ENCODE peak calls at places on chromosomes 16 and 17, in four cellular contexts. K is K562, N is H1, T is GM12878. E is an unnamed sample.

GRCh38 chr16:68423771-68424170 is 24.5 kb downstream of the SMPD3 start:
- DNase-seq in T (no peak), K (no peak), N (no peak), E (no peak)

GRCh38 chr17:83053021-83053778 is 26.2 kb upstream of the METRNL start:
- DNase-seq in T (no peak), N (peak), K (peak), E (no peak)

GRCh38 chr17:36937001-36937960 is at the start of gene LHX1:
- DNase-seq in T (no peak), N (peak), K (no peak), E (no peak)

GRCh38 chr17:20072692-20072992 is 63.5 kb downstream of the SPECC1 start:
- DNase-seq in T (no peak), K (no peak), N (no peak), E (no peak)

GRCh38 chr17:73481672-73482071 is 162.6 kb downstream of the SDK2 start:
- DNase-seq in T (no peak), K (no peak), N (no peak), E (no peak)

GRCh38 chr16:72256398-72257048 is 84.6 kb upstream of the PMFBP1 start:
- DNase-seq in N (no peak), K (no peak), T (no peak), E (no peak)

GRCh38 chr17:9124554-9124935 is 103.2 kb downstream of the NTN1 start:
- DNase-seq in N (no peak), T (no peak), K (no peak), E (no peak)

GRCh38 chr16:57822861-57823260 is 20.6 kb upstream of the KIFC3 start:
- DNase-seq in N (no peak), T (no peak), K (no peak), E (no peak)

GRCh38 chr16:85571813-85572619 is 41.1 kb upstream of the GSE1 start:
- DNase-seq in K (no peak), T (no peak), N (no peak), E (no peak)

GRCh38 chr16:25553711-25554436 is 137.9 kb upstream of the HS3ST4 start:
- DNase-seq in K (peak), T (no peak), N (no peak), E (no peak)

GRCh38 chr17:10305336-10306096 is 67.3 kb downstream of the MYH13 start:
- DNase-seq in K (no peak), T (no peak), N (no peak), E (no peak)

GRCh38 chr17:55005520-55005919 is 37.0 kb downstream of the STXBP4 start:
- DNase-seq in K (peak), N (no peak), T (no peak), E (peak)

GRCh38 chr16:73565263-73565662 is 517.3 kb upstream of the ZFHX3 start:
- DNase-seq in K (peak), T (no peak), N (no peak), E (peak)

GRCh38 chr17:14135906-14136590 is 66.7 kb downstream of the COX10 start:
- DNase-seq in K (no peak), T (no peak), N (no peak), E (no peak)

GRCh38 chr16:88013091-88013609 is 61.9 kb downstream of the BANP start:
- DNase-seq in N (no peak), T (no peak), K (no peak), E (no peak)

GRCh38 chr16:69930117-69930776 is 20.9 kb upstream of the CLEC18A start:
- DNase-seq in T (no peak), N (peak), K (peak), E (peak)

GRCh38 chr17:57284984-57285646 is 28.8 kb downstream of the MSI2 start:
- DNase-seq in K (peak), N (no peak), T (peak), E (peak)

GRCh38 chr17:35245196-35245486 is 2.3 kb downstream of the SLFN5 start:
- DNase-seq in N (no peak), K (no peak), T (no peak), E (no peak)

GRCh38 chr17:4840893-4841242 is 7.7 kb downstream of the MINK1 start:
- DNase-seq in N (no peak), T (no peak), K (no peak), E (no peak)

GRCh38 chr16:57588821-57589220 is 39.6 kb upstream of the ADGRG1 start:
- DNase-seq in T (no peak), K (no peak), N (no peak), E (no peak)

GRCh38 chr17:27460196-27460725 is 4.0 kb downstream of the KSR1 start:
- DNase-seq in N (no peak), T (no peak), K (no peak), E (peak)

GRCh38 chr16:21608647-21609328 is 9.4 kb downstream of the METTL9 start:
- DNase-seq in K (no peak), N (no peak), T (no peak), E (no peak)

GRCh38 chr16:27712251-27712711 is 162.3 kb downstream of the KATNIP start:
- DNase-seq in T (no peak), N (no peak), K (no peak), E (no peak)

GRCh38 chr16:88349903-88350900 is 32.6 kb upstream of the ZNF469 start:
- DNase-seq in K (no peak), N (no peak), T (no peak), E (no peak)

GRCh38 chr17:76700627-76701470 is 9.9 kb downstream of the MXRA7 start:
- DNase-seq in K (no peak), T (no peak), N (no peak), E (peak)

GRCh38 chr17:37037590-37038155 is 88.9 kb downstream of the AATF start:
- DNase-seq in K (no peak), T (no peak), N (no peak), E (no peak)

GRCh38 chr17:74960739-74961342 is 11.7 kb downstream of the HID1 start:
- DNase-seq in K (peak), N (peak), T (no peak), E (peak)

GRCh38 chr17:59620064-59620359 is 317 bp downstream of the CLTC start:
- DNase-seq in N (no peak), K (no peak), T (no peak), E (no peak)
- TF ChIP-seq SRF in N (no peak), K (no peak), T (no peak), E (no peak)

DNA sequence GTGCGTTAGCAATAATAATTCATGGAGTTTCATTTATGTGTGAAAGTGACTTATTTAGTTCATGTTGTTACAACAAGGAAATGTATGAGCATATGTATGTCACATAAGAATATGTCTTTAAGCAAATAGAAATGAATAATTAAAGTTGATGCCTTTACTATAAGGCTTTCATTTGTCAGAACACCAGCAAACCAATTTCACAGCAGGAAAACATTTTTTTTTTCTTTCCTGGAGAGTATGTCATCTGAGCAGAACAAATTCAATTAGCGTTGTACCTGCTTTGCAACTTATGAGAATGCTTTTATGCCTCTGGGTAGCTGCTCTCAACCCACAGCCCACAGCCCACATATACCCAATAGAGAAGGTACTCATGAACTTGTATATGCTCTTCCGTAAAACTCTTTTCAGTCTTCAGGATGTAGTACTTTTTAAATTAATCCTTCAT is 26.3 kb upstream of the APOH start:
- DNase-seq in N (no peak), K (no peak), T (no peak), E (no peak)
- TF ChIP-seq TAF1 in N (no peak), K (no peak), T (no peak), E (no peak)

GRCh38 chr17:17120294-17120693 is 78.0 kb downstream of the MPRIP start:
- DNase-seq in N (no peak), K (peak), T (no peak), E (no peak)

GRCh38 chr17:17118399-17118798 is 76.1 kb downstream of the MPRIP start:
- DNase-seq in N (no peak), K (no peak), T (no peak), E (peak)

GRCh38 chr17:17120716-17121115 is 78.5 kb downstream of the MPRIP start:
- DNase-seq in N (no peak), T (no peak), K (no peak), E (no peak)

GRCh38 chr17:17119106-17119505 is 76.8 kb downstream of the MPRIP start:
- DNase-seq in T (no peak), K (no peak), N (no peak), E (no peak)

GRCh38 chr17:17119533-17119932 is 77.3 kb downstream of the MPRIP start:
- DNase-seq in T (peak), K (no peak), N (no peak), E (no peak)
- TF ChIP-seq SRF in T (no peak), K (no peak), N (no peak), E (no peak)

DNA sequence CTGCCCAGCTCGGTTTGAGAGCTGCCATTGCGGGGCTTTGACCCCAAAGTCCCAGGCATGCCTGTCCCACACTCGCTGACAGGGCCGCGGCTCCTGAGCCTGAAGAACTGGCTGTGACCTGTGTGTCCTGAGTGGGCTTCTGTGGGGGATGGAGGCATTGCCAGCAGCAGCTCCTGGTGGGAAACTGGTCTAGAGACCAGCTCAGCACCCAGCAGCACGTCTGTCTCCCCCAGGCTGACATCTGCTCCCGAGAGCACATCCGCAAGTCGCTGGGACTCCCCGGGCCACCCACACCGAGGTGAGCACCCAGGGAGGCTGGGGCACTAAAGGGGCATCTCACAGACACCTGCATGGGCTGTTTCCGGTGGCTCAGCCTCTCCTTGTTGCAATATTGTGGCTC is 13.4 kb downstream of the ENDOV start:
- DNase-seq in N (no peak), K (no peak), T (no peak), E (no peak)
- TF ChIP-seq TAF1 in N (no peak), K (no peak), T (no peak), E (no peak)

DNA sequence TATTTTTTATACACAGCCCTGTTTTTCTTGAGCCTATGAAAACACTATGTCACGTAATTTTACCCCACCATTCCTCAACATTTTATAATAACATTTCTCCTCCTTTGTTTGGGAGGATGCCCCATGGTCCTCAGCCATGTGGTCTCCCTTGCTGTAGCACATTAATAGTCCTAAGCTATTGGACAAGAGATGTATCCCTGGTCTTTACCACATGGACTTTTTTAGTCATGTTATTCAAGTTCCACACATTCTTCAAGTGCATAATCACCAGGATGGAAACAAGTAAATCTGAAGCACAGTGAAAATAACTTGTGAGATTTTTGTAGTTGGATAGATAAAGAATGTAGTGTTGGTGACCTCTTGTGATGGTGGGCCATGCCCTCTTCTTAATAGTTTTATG is 2.1 kb upstream of the KRTAP2-3 start:
- DNase-seq in K (no peak), N (no peak), T (no peak), E (peak)
- TF ChIP-seq SRF in K (no peak), N (no peak), T (no peak), E (no peak)

DNA sequence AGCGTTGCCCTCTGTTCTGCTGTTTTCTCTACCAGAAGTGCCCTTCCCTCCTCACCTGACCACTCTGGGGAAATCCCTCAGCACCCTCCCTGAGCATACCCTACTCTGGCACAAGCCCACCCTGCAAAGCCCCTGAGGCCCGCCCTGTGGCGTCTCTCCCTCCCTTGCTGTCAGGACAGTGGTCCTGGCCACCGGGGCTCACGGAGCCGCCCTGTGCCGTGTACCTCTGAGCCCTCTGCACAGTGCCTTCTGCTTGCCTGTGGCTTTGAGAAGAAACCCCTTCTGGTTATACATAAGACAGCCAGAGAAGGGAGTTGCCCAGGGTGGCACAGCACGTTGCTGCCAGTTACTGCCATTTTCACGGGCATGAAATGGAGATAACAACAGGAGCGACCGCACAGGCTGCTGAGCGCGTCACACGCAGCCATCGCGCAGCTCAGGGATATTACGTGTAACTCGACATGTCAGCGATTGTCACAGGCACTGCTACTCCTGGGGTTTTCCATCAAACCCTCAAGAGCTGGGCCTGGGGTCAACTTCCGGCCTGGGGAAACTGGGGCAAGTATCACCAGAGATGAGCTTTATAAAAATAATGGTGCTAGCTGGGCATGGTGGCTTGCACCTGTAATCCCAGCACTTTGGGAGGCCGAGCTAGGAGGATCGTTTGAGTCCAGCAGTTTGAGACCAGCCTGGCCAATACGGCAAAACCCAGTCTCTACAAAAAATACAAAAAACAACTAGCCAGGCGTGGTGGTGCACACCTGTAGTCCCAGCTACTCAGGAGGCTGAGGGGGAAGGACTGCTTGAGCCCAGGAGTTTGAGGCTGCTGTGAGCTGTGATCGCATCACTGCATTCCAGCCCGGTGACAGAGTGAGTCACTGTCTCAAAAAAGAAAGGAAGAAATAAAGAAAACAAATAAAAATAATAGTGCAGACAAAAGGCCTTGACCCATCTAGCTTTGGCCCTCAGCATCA is 14.8 kb downstream of the SCGB1C2 start:
- DNase-seq in K (no peak), N (peak), T (no peak), E (no peak)
- TF ChIP-seq TAF1 in K (no peak), N (no peak), T (no peak), E (no peak)

DNA sequence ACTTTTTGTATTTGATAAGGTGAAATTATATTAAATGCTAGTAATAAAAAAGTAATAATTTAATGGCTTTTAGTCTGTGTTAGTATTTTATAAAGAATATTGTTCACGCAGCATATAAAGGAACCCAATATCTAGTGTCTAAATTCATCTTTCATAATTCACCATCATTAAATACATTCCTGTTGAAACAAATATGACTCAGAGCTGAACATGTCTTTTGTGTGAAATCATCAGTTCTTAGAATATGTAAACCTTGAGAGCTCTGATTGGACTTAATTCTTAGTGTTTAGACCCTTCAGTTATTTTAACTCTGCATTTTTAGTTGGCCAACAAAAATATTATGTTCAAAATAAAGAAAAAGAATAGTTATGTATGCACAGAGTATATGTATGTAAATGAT is 71.8 kb downstream of the ABHD15 start:
- DNase-seq in T (no peak), K (no peak), N (no peak), E (no peak)
- TF ChIP-seq SRF in T (no peak), K (no peak), N (no peak), E (no peak)

GRCh38 chr16:47196457-47196856 is 52.7 kb upstream of the NETO2 start:
- DNase-seq in T (no peak), N (no peak), K (no peak), E (no peak)
- TF ChIP-seq TAF1 in T (no peak), N (no peak), K (no peak), E (no peak)